ENCODE peak calls at places on chromosome X, in five cellular contexts. One of them, this sample, is unnamed.

GRCh38 chrX:149720021-149720689 is 8.3 kb downstream of the MAGEA11 start:
- DNase-seq in ovary: no peak
- DNase-seq in Peyer's patch: no peak
- DNase-seq in tibial nerve: no peak
- DNase-seq in breast epithelium: no peak
- DNase-seq in this sample: no peak

GRCh38 chrX:20263474-20263873 is 3.2 kb downstream of the RPS6KA3 start:
- DNase-seq in ovary: no peak
- DNase-seq in Peyer's patch: no peak
- DNase-seq in tibial nerve: no peak
- DNase-seq in breast epithelium: no peak
- DNase-seq in this sample: no peak

GRCh38 chrX:9378980-9379696 is 85.7 kb upstream of the TBL1X start:
- DNase-seq in ovary: no peak
- DNase-seq in Peyer's patch: no peak
- DNase-seq in tibial nerve: no peak
- DNase-seq in breast epithelium: no peak
- DNase-seq in this sample: no peak

GRCh38 chrX:102154900-102155805 is 624 bp downstream of the BEX5 start:
- DNase-seq in ovary: peak; percentile 30
- DNase-seq in Peyer's patch: no peak
- DNase-seq in tibial nerve: no peak
- DNase-seq in breast epithelium: no peak
- DNase-seq in this sample: peak; percentile 48

GRCh38 chrX:13266641-13267420 is 53.0 kb downstream of the ATXN3L start:
- DNase-seq in ovary: no peak
- DNase-seq in Peyer's patch: no peak
- DNase-seq in tibial nerve: no peak
- DNase-seq in breast epithelium: no peak
- DNase-seq in this sample: no peak

GRCh38 chrX:101550825-101551767 is 749 bp downstream of the ARMCX1 start:
- DNase-seq in ovary: peak; percentile 72
- DNase-seq in Peyer's patch: peak; percentile 47
- DNase-seq in tibial nerve: peak; percentile 48
- DNase-seq in breast epithelium: no peak
- DNase-seq in this sample: peak; percentile 68

GRCh38 chrX:124736553-124737240 is 390.3 kb downstream of the SH2D1A start:
- DNase-seq in ovary: no peak
- DNase-seq in Peyer's patch: no peak
- DNase-seq in tibial nerve: no peak
- DNase-seq in breast epithelium: no peak
- DNase-seq in this sample: no peak

GRCh38 chrX:103073442-103073841 is 9.5 kb upstream of the BEX1 start:
- DNase-seq in ovary: no peak
- DNase-seq in Peyer's patch: no peak
- DNase-seq in tibial nerve: no peak
- DNase-seq in breast epithelium: no peak
- DNase-seq in this sample: no peak

GRCh38 chrX:110055616-110056015 is 52.7 kb downstream of the TMEM164 start:
- DNase-seq in ovary: no peak
- DNase-seq in Peyer's patch: no peak
- DNase-seq in tibial nerve: no peak
- DNase-seq in breast epithelium: no peak
- DNase-seq in this sample: no peak

GRCh38 chrX:2642146-2642545 is 48.9 kb upstream of the CD99 start:
- DNase-seq in ovary: no peak
- DNase-seq in Peyer's patch: no peak
- DNase-seq in tibial nerve: no peak
- DNase-seq in breast epithelium: no peak
- DNase-seq in this sample: no peak

GRCh38 chrX:119374736-119375135 is 24.4 kb upstream of the SLC25A43 start:
- DNase-seq in ovary: no peak
- DNase-seq in Peyer's patch: no peak
- DNase-seq in tibial nerve: no peak
- DNase-seq in breast epithelium: no peak
- DNase-seq in this sample: no peak

GRCh38 chrX:150421816-150422215 is 58.7 kb downstream of the MAMLD1 start:
- DNase-seq in ovary: peak; percentile 31
- DNase-seq in Peyer's patch: no peak
- DNase-seq in tibial nerve: no peak
- DNase-seq in breast epithelium: no peak
- DNase-seq in this sample: no peak

GRCh38 chrX:103685396-103685795 is 1.1 kb downstream of the MORF4L2 start:
- DNase-seq in ovary: no peak
- DNase-seq in Peyer's patch: no peak
- DNase-seq in tibial nerve: no peak
- DNase-seq in breast epithelium: no peak
- DNase-seq in this sample: no peak

GRCh38 chrX:155048997-155049619 is 21.8 kb downstream of the CMC4 start:
- DNase-seq in ovary: peak; percentile 37
- DNase-seq in Peyer's patch: peak; percentile 46
- DNase-seq in tibial nerve: no peak
- DNase-seq in breast epithelium: no peak
- DNase-seq in this sample: peak; percentile 64

GRCh38 chrX:110509778-110510510 is 151.3 kb downstream of the RTL9 start:
- DNase-seq in ovary: no peak
- DNase-seq in Peyer's patch: no peak
- DNase-seq in tibial nerve: no peak
- DNase-seq in breast epithelium: no peak
- DNase-seq in this sample: no peak

GRCh38 chrX:19245711-19246269 is 97.9 kb upstream of the PDHA1 start:
- DNase-seq in ovary: no peak
- DNase-seq in Peyer's patch: no peak
- DNase-seq in tibial nerve: no peak
- DNase-seq in breast epithelium: no peak
- DNase-seq in this sample: no peak

GRCh38 chrX:69161786-69162349 is 3.4 kb downstream of the PJA1 start:
- DNase-seq in ovary: no peak
- DNase-seq in Peyer's patch: no peak
- DNase-seq in tibial nerve: no peak
- DNase-seq in breast epithelium: no peak
- DNase-seq in this sample: no peak

GRCh38 chrX:118657413-118657812 is 70.0 kb upstream of the IL13RA1 start:
- DNase-seq in ovary: no peak
- DNase-seq in Peyer's patch: no peak
- DNase-seq in tibial nerve: no peak
- DNase-seq in breast epithelium: no peak
- DNase-seq in this sample: no peak

GRCh38 chrX:111410451-111410850 is 1.5 kb downstream of the DCX start:
- DNase-seq in ovary: no peak
- DNase-seq in Peyer's patch: no peak
- DNase-seq in tibial nerve: no peak
- DNase-seq in breast epithelium: no peak
- DNase-seq in this sample: no peak

GRCh38 chrX:104112326-104112951 is at the start of gene ZCCHC18:
- DNase-seq in ovary: peak; percentile 70
- DNase-seq in Peyer's patch: peak; percentile 55
- DNase-seq in tibial nerve: no peak
- DNase-seq in breast epithelium: peak; percentile 18
- DNase-seq in this sample: peak; percentile 51

GRCh38 chrX:102008901-102009300 is 77.1 kb upstream of the ZMAT1 start:
- DNase-seq in ovary: no peak
- DNase-seq in Peyer's patch: no peak
- DNase-seq in tibial nerve: no peak
- DNase-seq in breast epithelium: no peak
- DNase-seq in this sample: no peak

GRCh38 chrX:75781618-75782017 is 3.4 kb downstream of the MAGEE2 start:
- DNase-seq in ovary: peak; percentile 29
- DNase-seq in Peyer's patch: no peak
- DNase-seq in tibial nerve: no peak
- DNase-seq in breast epithelium: no peak
- DNase-seq in this sample: no peak

GRCh38 chrX:102517331-102517730 is 792 bp upstream of the TMSB15A start:
- DNase-seq in ovary: no peak
- DNase-seq in Peyer's patch: no peak
- DNase-seq in tibial nerve: no peak
- DNase-seq in breast epithelium: no peak
- DNase-seq in this sample: no peak

GRCh38 chrX:45353462-45353861 is 152.8 kb upstream of the DIPK2B start:
- DNase-seq in ovary: no peak
- DNase-seq in Peyer's patch: no peak
- DNase-seq in tibial nerve: no peak
- DNase-seq in breast epithelium: no peak
- DNase-seq in this sample: no peak

GRCh38 chrX:106331606-106332005 is 163.5 kb downstream of the PWWP3B start:
- DNase-seq in ovary: no peak
- DNase-seq in Peyer's patch: no peak
- DNase-seq in tibial nerve: no peak
- DNase-seq in breast epithelium: no peak
- DNase-seq in this sample: no peak

GRCh38 chrX:94256396-94256795 is 582.4 kb downstream of the FAM133A start:
- DNase-seq in ovary: no peak
- DNase-seq in Peyer's patch: no peak
- DNase-seq in tibial nerve: no peak
- DNase-seq in breast epithelium: no peak
- DNase-seq in this sample: no peak

GRCh38 chrX:118974088-118974907 is at the start of gene LONRF3:
- DNase-seq in ovary: peak; percentile 80
- DNase-seq in Peyer's patch: peak; percentile 75
- DNase-seq in tibial nerve: peak; percentile 84
- DNase-seq in breast epithelium: peak; percentile 75
- DNase-seq in this sample: peak; percentile 85

GRCh38 chrX:117898206-117898605 is 218.4 kb downstream of the KLHL13 start:
- DNase-seq in ovary: no peak
- DNase-seq in Peyer's patch: no peak
- DNase-seq in tibial nerve: no peak
- DNase-seq in breast epithelium: no peak
- DNase-seq in this sample: no peak

GRCh38 chrX:133437771-133438170 is 22.5 kb upstream of the GPC4 start:
- DNase-seq in ovary: no peak
- DNase-seq in Peyer's patch: no peak
- DNase-seq in tibial nerve: no peak
- DNase-seq in breast epithelium: no peak
- DNase-seq in this sample: no peak

GRCh38 chrX:41705680-41706374 is 17.1 kb downstream of the GPR34 start:
- DNase-seq in ovary: no peak
- DNase-seq in Peyer's patch: no peak
- DNase-seq in tibial nerve: no peak
- DNase-seq in breast epithelium: no peak
- DNase-seq in this sample: no peak

GRCh38 chrX:30659421-30659820 is 6.2 kb downstream of the GK start:
- DNase-seq in ovary: no peak
- DNase-seq in Peyer's patch: no peak
- DNase-seq in tibial nerve: no peak
- DNase-seq in breast epithelium: no peak
- DNase-seq in this sample: no peak

GRCh38 chrX:150234126-150234525 is 129.0 kb upstream of the MAMLD1 start:
- DNase-seq in ovary: no peak
- DNase-seq in Peyer's patch: no peak
- DNase-seq in tibial nerve: no peak
- DNase-seq in breast epithelium: no peak
- DNase-seq in this sample: no peak

GRCh38 chrX:9429767-9430166 is 35.1 kb upstream of the TBL1X start:
- DNase-seq in ovary: no peak
- DNase-seq in Peyer's patch: no peak
- DNase-seq in tibial nerve: no peak
- DNase-seq in breast epithelium: no peak
- DNase-seq in this sample: peak; percentile 62

GRCh38 chrX:15107367-15107988 is 162.4 kb downstream of the ASB9 start:
- DNase-seq in ovary: no peak
- DNase-seq in Peyer's patch: no peak
- DNase-seq in tibial nerve: no peak
- DNase-seq in breast epithelium: no peak
- DNase-seq in this sample: no peak

GRCh38 chrX:33840176-33840575 is 291.9 kb downstream of the FAM47A start:
- DNase-seq in ovary: no peak
- DNase-seq in Peyer's patch: no peak
- DNase-seq in tibial nerve: peak; percentile 4
- DNase-seq in breast epithelium: no peak
- DNase-seq in this sample: no peak

GRCh38 chrX:18872621-18873020 is 111.3 kb downstream of the PHKA2 start:
- DNase-seq in ovary: no peak
- DNase-seq in Peyer's patch: no peak
- DNase-seq in tibial nerve: no peak
- DNase-seq in breast epithelium: no peak
- DNase-seq in this sample: no peak

GRCh38 chrX:2334237-2334636 is 166.5 kb downstream of the DHRSX start:
- DNase-seq in ovary: no peak
- DNase-seq in Peyer's patch: no peak
- DNase-seq in tibial nerve: no peak
- DNase-seq in breast epithelium: no peak
- DNase-seq in this sample: no peak

GRCh38 chrX:51743179-51743957 is at the start of gene GSPT2:
- DNase-seq in ovary: peak; percentile 67
- DNase-seq in Peyer's patch: peak; percentile 54
- DNase-seq in tibial nerve: peak; percentile 43
- DNase-seq in breast epithelium: peak; percentile 37
- DNase-seq in this sample: peak; percentile 72
- TF ChIP-seq POLR2A in ovary: no peak
- TF ChIP-seq POLR2A in Peyer's patch: peak; percentile 25
- TF ChIP-seq POLR2A in tibial nerve: peak; percentile 56
- TF ChIP-seq POLR2A in breast epithelium: no peak
- TF ChIP-seq POLR2A in this sample: peak; percentile 23

DNA sequence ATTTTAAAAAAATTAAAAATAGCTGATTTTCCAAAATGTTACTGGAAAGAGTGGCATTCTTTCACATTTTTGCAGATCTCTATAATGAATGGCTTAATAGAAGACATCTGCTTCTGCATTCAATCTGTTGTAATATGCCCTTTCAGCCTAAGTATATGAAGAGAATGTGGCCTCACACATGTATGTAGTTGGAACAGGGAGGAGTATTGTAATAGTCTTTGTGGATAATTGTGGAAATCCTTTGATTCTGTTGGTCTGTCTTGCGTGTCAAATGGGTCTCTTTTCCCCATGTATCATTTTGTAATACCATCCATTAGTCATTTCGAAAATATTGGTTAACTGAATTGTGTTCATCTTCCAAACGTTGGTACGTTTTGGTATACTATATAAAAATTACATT is 11.6 kb downstream of the TXLNG start:
- DNase-seq in ovary: no peak
- DNase-seq in Peyer's patch: no peak
- DNase-seq in tibial nerve: no peak
- DNase-seq in breast epithelium: no peak
- DNase-seq in this sample: no peak
- H3K36me3 ChIP-seq in ovary: no peaks in the 10 kb centered on the region
- H3K36me3 ChIP-seq in Peyer's patch: no peaks in the 10 kb centered on the region
- H3K36me3 ChIP-seq in tibial nerve: peaks cover 8% of the 10 kb centered on the region
- H3K36me3 ChIP-seq in breast epithelium: no peaks in the 10 kb centered on the region
- H3K36me3 ChIP-seq in this sample: no peaks in the 10 kb centered on the region

GRCh38 chrX:153689654-153690465 is 2.1 kb downstream of the SLC6A8 start:
- DNase-seq in ovary: peak; percentile 30
- DNase-seq in Peyer's patch: peak; percentile 43
- DNase-seq in tibial nerve: no peak
- DNase-seq in breast epithelium: no peak
- DNase-seq in this sample: peak; percentile 44
- TF ChIP-seq POLR2A in ovary: no peak
- TF ChIP-seq POLR2A in Peyer's patch: no peak
- TF ChIP-seq POLR2A in tibial nerve: no peak
- TF ChIP-seq POLR2A in breast epithelium: no peak
- TF ChIP-seq POLR2A in this sample: no peak

DNA sequence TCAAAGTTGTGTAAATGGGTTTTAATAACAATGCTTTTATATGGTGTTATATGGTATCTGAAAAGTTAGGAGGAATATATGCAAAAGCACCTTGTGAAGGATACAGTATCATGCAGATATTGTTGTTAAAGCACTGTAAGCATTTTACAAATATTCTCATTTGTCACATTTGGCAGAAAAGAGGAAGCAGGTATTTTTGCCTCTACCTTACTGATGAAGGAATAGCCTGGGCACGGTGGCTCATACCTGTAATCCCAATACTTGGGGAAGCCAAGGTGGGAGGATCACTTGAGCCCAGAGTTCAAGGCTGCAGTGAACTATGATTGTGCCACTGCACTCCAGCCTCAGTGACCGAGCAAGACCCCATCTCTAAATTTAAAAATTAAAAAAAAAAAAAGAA is 12.2 kb upstream of the GDPD2 start:
- DNase-seq in ovary: no peak
- DNase-seq in Peyer's patch: no peak
- DNase-seq in tibial nerve: no peak
- DNase-seq in breast epithelium: no peak
- DNase-seq in this sample: no peak
- H3K36me3 ChIP-seq in ovary: no peaks in the 10 kb centered on the region
- H3K36me3 ChIP-seq in Peyer's patch: no peaks in the 10 kb centered on the region
- H3K36me3 ChIP-seq in tibial nerve: no peaks in the 10 kb centered on the region
- H3K36me3 ChIP-seq in breast epithelium: no peaks in the 10 kb centered on the region
- H3K36me3 ChIP-seq in this sample: no peaks in the 10 kb centered on the region